ENCODE peak calls at places on chromosomes 3 and 15, in five cellular contexts. T is cardiac fibroblast, J is tibial artery, V is neuronal stem cell, L is mesenchymal stem cell. G is an unnamed sample.

GRCh38 chr3:181687738-181688137 is 24.0 kb upstream of the SOX2 start:
- DNase-seq in T (no peak), J (no peak), V (no peak), L (no peak), G (no peak)

GRCh38 chr3:58580826-58581327 is 3.7 kb upstream of the FAM107A start:
- DNase-seq in T (no peak), J (no peak), V (no peak), L (no peak), G (no peak)

GRCh38 chr3:10205461-10206165 is 40.9 kb downstream of the IRAK2 start:
- DNase-seq in T (peak), J (peak), V (no peak), L (peak), G (no peak)

GRCh38 chr3:17491601-17492000 is 250.8 kb downstream of the TBC1D5 start:
- DNase-seq in T (peak), J (no peak), V (no peak), L (peak), G (no peak)

GRCh38 chr3:46215810-46216414 is 7.8 kb upstream of the CCR1 start:
- DNase-seq in T (peak), J (no peak), V (no peak), L (peak), G (no peak)

GRCh38 chr3:53506110-53506762 is 11.8 kb downstream of the CACNA1D start:
- DNase-seq in T (no peak), J (no peak), V (no peak), L (no peak), G (no peak)

GRCh38 chr3:87771338-87772059 is 287.3 kb downstream of the CGGBP1 start:
- DNase-seq in T (peak), J (no peak), V (no peak), L (peak), G (peak)

GRCh38 chr3:64022451-64023186 is 675 bp downstream of the PSMD6 start:
- DNase-seq in T (peak), J (no peak), V (no peak), L (peak), G (peak)

GRCh38 chr3:40580494-40581091 is 55.8 kb downstream of the ZNF621 start:
- DNase-seq in T (peak), J (peak), V (peak), L (peak), G (peak)

GRCh38 chr3:64088408-64089136 is 65.3 kb upstream of the PSMD6 start:
- DNase-seq in T (peak), J (no peak), V (no peak), L (peak), G (no peak)

GRCh38 chr3:62870321-62870720 is 4.9 kb downstream of the CADPS start:
- DNase-seq in T (peak), J (no peak), V (no peak), L (no peak), G (no peak)

GRCh38 chr3:46705751-46706572 is 4.8 kb downstream of the TMIE start:
- DNase-seq in T (peak), J (peak), V (no peak), L (peak), G (no peak)

GRCh38 chr3:38805765-38806386 is 10.1 kb downstream of the SCN10A start:
- DNase-seq in T (peak), J (no peak), V (peak), L (peak), G (peak)

GRCh38 chr3:10195692-10196091 is 31.0 kb downstream of the IRAK2 start:
- DNase-seq in T (no peak), J (no peak), V (no peak), L (no peak), G (no peak)

GRCh38 chr3:177946515-177946914 is 589.7 kb upstream of the KCNMB2 start:
- DNase-seq in T (peak), J (no peak), V (no peak), L (no peak), G (no peak)

GRCh38 chr3:141845407-141846049 is 30.9 kb upstream of the ATP1B3 start:
- DNase-seq in T (no peak), J (no peak), V (no peak), L (no peak), G (peak)

GRCh38 chr3:123934250-123934649 is 26.8 kb downstream of the CCDC14 start:
- DNase-seq in T (no peak), J (no peak), V (no peak), L (no peak), G (no peak)

GRCh38 chr3:182568756-182569155 is 224.5 kb upstream of the ATP11B start:
- DNase-seq in T (no peak), J (no peak), V (no peak), L (no peak), G (no peak)

GRCh38 chr3:45182915-45183881 is 37.0 kb upstream of the CDCP1 start:
- DNase-seq in T (peak), J (peak), V (no peak), L (peak), G (peak)

GRCh38 chr3:127420355-127420655 is 132.5 kb upstream of the PRR20G start:
- DNase-seq in T (no peak), J (no peak), V (no peak), L (no peak), G (no peak)

GRCh38 chr3:155504682-155505081 is 211.2 kb upstream of the STRIT1 start:
- DNase-seq in T (no peak), J (no peak), V (no peak), L (no peak), G (no peak)

GRCh38 chr3:78857494-78858111 is 910.2 kb downstream of the ROBO1 start:
- DNase-seq in T (peak), J (no peak), V (no peak), L (no peak), G (no peak)

GRCh38 chr3:78855190-78855589 is 912.6 kb downstream of the ROBO1 start:
- DNase-seq in T (no peak), J (no peak), V (no peak), L (no peak), G (no peak)

GRCh38 chr3:78858910-78859309 is 908.9 kb downstream of the ROBO1 start:
- DNase-seq in T (no peak), J (no peak), V (no peak), L (peak), G (no peak)

GRCh38 chr3:78858165-78858564 is 909.6 kb downstream of the ROBO1 start:
- DNase-seq in T (peak), J (no peak), V (no peak), L (no peak), G (no peak)

DNA sequence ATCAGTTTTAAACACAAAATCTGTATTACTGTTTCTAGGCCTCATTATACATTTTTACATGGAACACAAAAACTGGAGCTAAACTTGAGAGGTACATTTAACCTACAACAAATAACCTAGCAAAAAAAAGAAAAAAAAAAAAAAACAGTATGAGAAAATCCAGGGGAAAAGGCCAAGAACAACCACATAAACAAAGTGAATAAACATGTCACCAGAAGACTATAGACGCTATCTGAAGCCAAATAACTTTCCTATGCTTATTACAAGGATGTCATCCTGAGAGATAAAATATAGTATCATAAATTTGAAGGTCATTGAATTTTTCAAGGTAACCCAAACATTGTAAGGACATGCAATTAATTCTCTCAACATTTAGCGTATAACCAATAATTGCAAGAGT is 911.6 kb downstream of the ROBO1 start:
- DNase-seq in T (peak), J (no peak), V (no peak), L (no peak), G (no peak)
- H3K4me3 ChIP-seq in T (no peak), J (no peak), V (no peak), L (no peak), G (no peak)

DNA sequence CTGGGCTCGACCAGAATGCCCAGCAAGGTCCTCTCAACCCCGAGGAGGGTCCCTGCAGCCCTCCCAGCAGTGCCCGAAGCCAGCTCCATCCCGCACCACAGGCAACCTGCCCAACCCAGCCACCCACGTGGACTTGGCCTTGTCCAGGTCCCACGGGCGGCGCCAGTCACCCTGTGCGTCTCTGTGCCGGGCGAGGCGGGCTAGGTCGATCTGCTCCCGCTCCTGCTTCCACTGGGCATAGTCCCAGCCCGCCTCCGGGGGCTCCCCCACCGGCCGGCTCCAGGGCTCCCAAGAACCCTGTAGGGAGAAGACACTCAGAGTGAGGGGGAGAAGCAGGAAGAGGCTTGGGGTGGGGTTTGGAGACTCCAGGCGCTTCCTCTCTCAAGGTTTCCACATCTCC is 3.1 kb downstream of the CCDC9B start:
- DNase-seq in T (no peak), J (peak), V (no peak), L (no peak), G (no peak)
- H3K4me3 ChIP-seq in T (no peak), J (peak), V (no peak), L (no peak), G (no peak)

GRCh38 chr15:98850991-98851776 is 156.4 kb downstream of the PGPEP1L start:
- DNase-seq in T (peak), J (peak), V (peak), L (peak), G (peak)
- H3K4me3 ChIP-seq in T (no peak), J (peak), V (peak), L (no peak), G (peak)

DNA sequence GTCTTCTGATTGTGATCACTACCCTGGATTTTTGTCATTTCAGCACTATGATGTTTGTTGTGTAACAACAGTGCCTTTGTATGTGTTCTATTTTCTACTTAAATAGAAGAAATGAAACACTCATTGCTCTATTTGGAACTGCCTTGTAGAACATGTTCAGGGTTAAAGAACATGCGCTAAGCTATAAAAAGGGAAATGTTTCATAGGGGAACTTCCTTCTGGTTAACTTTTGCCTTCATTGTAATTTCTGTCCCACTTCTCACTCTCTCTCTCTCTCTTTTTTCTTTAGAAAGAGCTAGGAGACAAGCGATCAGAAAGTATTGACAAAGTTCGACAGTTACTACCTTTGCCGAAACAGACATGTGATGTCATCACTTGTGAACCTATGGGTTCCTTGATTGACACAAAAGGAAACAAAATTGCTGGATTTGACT is at the start of gene P2RY12:
- DNase-seq in T (no peak), J (no peak), V (no peak), L (no peak), G (peak)
- H3K4me3 ChIP-seq in T (no peak), J (peak), V (no peak), L (no peak), G (no peak)

GRCh38 chr3:143465638-143466037 is 346.1 kb downstream of the CHST2 start:
- DNase-seq in T (no peak), J (no peak), V (no peak), L (no peak), G (no peak)
- H3K4me3 ChIP-seq in T (no peak), J (no peak), V (no peak), L (no peak), G (no peak)

GRCh38 chr3:27633224-27633545 is 88.9 kb downstream of the EOMES start:
- DNase-seq in T (peak), J (peak), V (no peak), L (no peak), G (peak)
- H3K4me3 ChIP-seq in T (peak), J (peak), V (no peak), L (no peak), G (peak)

GRCh38 chr15:90003736-90004135 is 2.6 kb downstream of the ZNF710 start:
- DNase-seq in T (no peak), J (no peak), V (no peak), L (no peak), G (no peak)
- H3K4me3 ChIP-seq in T (no peak), J (no peak), V (no peak), L (no peak), G (peak)

DNA sequence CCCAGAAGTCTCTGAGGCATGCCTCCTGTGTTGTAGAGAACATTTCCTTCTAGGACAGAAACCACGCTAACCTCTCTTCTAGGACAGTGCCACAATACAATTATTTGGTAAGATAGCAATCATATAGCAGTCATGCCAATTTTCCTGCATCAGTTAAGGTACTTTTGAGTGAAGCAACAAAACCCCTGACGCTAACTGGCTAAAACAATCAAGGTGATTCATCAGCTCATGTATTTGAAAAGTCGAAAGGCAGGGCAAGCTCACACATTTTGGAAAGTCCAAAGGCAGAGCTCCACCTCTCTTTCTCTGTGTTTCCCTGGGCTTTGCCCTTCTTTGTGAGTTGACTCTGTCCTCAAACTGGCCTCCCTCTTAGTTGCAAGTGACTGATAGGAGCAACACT is 10.1 kb downstream of the TERC start:
- DNase-seq in T (no peak), J (no peak), V (no peak), L (no peak), G (no peak)
- H3K4me3 ChIP-seq in T (no peak), J (no peak), V (no peak), L (no peak), G (no peak)

GRCh38 chr3:161233557-161233956 is 12.4 kb downstream of the NMD3 start:
- DNase-seq in T (peak), J (no peak), V (no peak), L (no peak), G (no peak)
- H3K4me3 ChIP-seq in T (no peak), J (no peak), V (no peak), L (no peak), G (no peak)

GRCh38 chr3:167710552-167710951 is 24.1 kb downstream of the PDCD10 start:
- DNase-seq in T (no peak), J (no peak), V (no peak), L (no peak), G (no peak)
- H3K4me3 ChIP-seq in T (no peak), J (no peak), V (no peak), L (no peak), G (no peak)